ENCODE peak calls at places on chromosomes 13 and 19, in eight cellular contexts. L is Caco-2, A is nephron progenitor cell, W is choroid plexus epithelial cell, D is PC-3, O is fibroblast of pulmonary artery, T is ascending aorta, B is mammary epithelial cell. X is an unnamed sample.

GRCh38 chr13:97855570-97855970 is 97.9 kb upstream of the IPO5 start:
- DNase-seq in L (peak), A (peak), W (peak), D (peak), O (peak), T (no peak), B (peak), X (peak)

GRCh38 chr19:4456843-4457653 is 546 bp downstream of the UBXN6 start:
- DNase-seq in L (peak), A (peak), W (peak), D (no peak), O (peak), T (no peak), B (peak), X (peak)

GRCh38 chr13:51729853-51730553 is 74.0 kb downstream of the DHRS12 start:
- DNase-seq in L (no peak), A (no peak), W (peak), D (peak), O (peak), T (peak), B (peak), X (no peak)

GRCh38 chr13:97432917-97433726 is 847 bp upstream of the RAP2A start:
- DNase-seq in L (peak), A (peak), W (peak), D (peak), O (peak), T (peak), B (peak), X (peak)

GRCh38 chr13:93260591-93260990 is 34.0 kb downstream of the GPC6 start:
- DNase-seq in L (no peak), A (no peak), W (peak), D (peak), O (peak), T (no peak), B (no peak), X (no peak)

GRCh38 chr13:25292301-25292700 is 5.0 kb upstream of the MTMR6 start:
- DNase-seq in L (no peak), A (no peak), W (peak), D (peak), O (no peak), T (peak), B (peak), X (no peak)

GRCh38 chr13:39051157-39051556 is 12.9 kb downstream of the NHLRC3 start:
- DNase-seq in L (no peak), A (no peak), W (peak), D (peak), O (peak), T (no peak), B (peak), X (no peak)

GRCh38 chr19:47268028-47268427 is 6.7 kb upstream of the INAFM1 start:
- DNase-seq in L (no peak), A (no peak), W (no peak), D (no peak), O (no peak), T (no peak), B (no peak), X (no peak)

GRCh38 chr19:39813264-39813998 is 20.5 kb downstream of the DYRK1B start:
- DNase-seq in L (no peak), A (no peak), W (no peak), D (no peak), O (no peak), T (no peak), B (no peak), X (no peak)

GRCh38 chr13:24063281-24063851 is 97.2 kb upstream of the SPATA13 start:
- DNase-seq in L (no peak), A (no peak), W (peak), D (no peak), O (peak), T (no peak), B (no peak), X (no peak)

GRCh38 chr19:56837004-56837403 is 3.5 kb downstream of the PEG3 start:
- DNase-seq in L (no peak), A (no peak), W (no peak), D (peak), O (no peak), T (no peak), B (no peak), X (no peak)

GRCh38 chr13:111177081-111177711 is 62.1 kb downstream of the ARHGEF7 start:
- DNase-seq in L (no peak), A (no peak), W (peak), D (no peak), O (peak), T (peak), B (peak), X (no peak)

GRCh38 chr13:19782049-19782726 is 557 bp downstream of the PSPC1 start:
- DNase-seq in L (peak), A (peak), W (peak), D (peak), O (peak), T (peak), B (peak), X (peak)

GRCh38 chr19:33206261-33207039 is 12.3 kb downstream of the LRP3 start:
- DNase-seq in L (no peak), A (no peak), W (no peak), D (no peak), O (no peak), T (no peak), B (no peak), X (no peak)

GRCh38 chr13:98202026-98202425 is 25.0 kb upstream of the RNF113B start:
- DNase-seq in L (no peak), A (peak), W (no peak), D (no peak), O (no peak), T (no peak), B (no peak), X (peak)

GRCh38 chr13:20353973-20354372 is 121.9 kb upstream of the GJB6 start:
- DNase-seq in L (no peak), A (no peak), W (peak), D (peak), O (peak), T (no peak), B (peak), X (no peak)

GRCh38 chr19:31254611-31255010 is 94.6 kb downstream of the TSHZ3 start:
- DNase-seq in L (no peak), A (no peak), W (no peak), D (no peak), O (no peak), T (no peak), B (no peak), X (no peak)

GRCh38 chr13:99926014-99926731 is 45.4 kb downstream of the ZIC5 start:
- DNase-seq in L (no peak), A (peak), W (peak), D (peak), O (peak), T (no peak), B (no peak), X (no peak)

GRCh38 chr19:5789886-5790572 is 934 bp downstream of the DUS3L start:
- DNase-seq in L (no peak), A (no peak), W (no peak), D (no peak), O (no peak), T (no peak), B (peak), X (no peak)

GRCh38 chr19:47646924-47647323 is 38.0 kb downstream of the BICRA start:
- DNase-seq in L (no peak), A (no peak), W (no peak), D (no peak), O (no peak), T (no peak), B (no peak), X (no peak)

GRCh38 chr13:53411443-53411842 is 382.8 kb downstream of the OLFM4 start:
- DNase-seq in L (no peak), A (no peak), W (no peak), D (no peak), O (no peak), T (no peak), B (no peak), X (no peak)

GRCh38 chr19:48968179-48968661 is 3.1 kb downstream of the FTL start:
- DNase-seq in L (peak), A (no peak), W (peak), D (no peak), O (peak), T (no peak), B (no peak), X (no peak)

GRCh38 chr19:2631213-2631821 is 71.2 kb downstream of the GNG7 start:
- DNase-seq in L (no peak), A (no peak), W (peak), D (peak), O (peak), T (no peak), B (no peak), X (no peak)

GRCh38 chr13:58097831-58098230 is 466.3 kb downstream of the PCDH17 start:
- DNase-seq in L (no peak), A (no peak), W (peak), D (no peak), O (peak), T (no peak), B (no peak), X (no peak)

GRCh38 chr19:41688687-41689086 is 617 bp upstream of the CEACAM7 start:
- DNase-seq in L (no peak), A (no peak), W (no peak), D (no peak), O (no peak), T (no peak), B (no peak), X (no peak)

GRCh38 chr13:33560722-33561121 is 257.2 kb upstream of the RFC3 start:
- DNase-seq in L (no peak), A (no peak), W (no peak), D (no peak), O (peak), T (no peak), B (no peak), X (no peak)

GRCh38 chr13:92074658-92075057 is 676.2 kb downstream of the GPC5 start:
- DNase-seq in L (no peak), A (no peak), W (peak), D (peak), O (peak), T (no peak), B (no peak), X (no peak)
- TF ChIP-seq CTCF in L (peak), A (peak), W (peak), D (peak), O (peak), T (no peak), B (peak), X (peak)

GRCh38 chr19:45346449-45346848 is 5.9 kb downstream of the KLC3 start:
- DNase-seq in L (no peak), A (no peak), W (no peak), D (no peak), O (no peak), T (no peak), B (no peak), X (no peak)
- TF ChIP-seq CTCF in L (no peak), A (no peak), W (peak), D (no peak), O (no peak), T (no peak), B (no peak), X (no peak)

DNA sequence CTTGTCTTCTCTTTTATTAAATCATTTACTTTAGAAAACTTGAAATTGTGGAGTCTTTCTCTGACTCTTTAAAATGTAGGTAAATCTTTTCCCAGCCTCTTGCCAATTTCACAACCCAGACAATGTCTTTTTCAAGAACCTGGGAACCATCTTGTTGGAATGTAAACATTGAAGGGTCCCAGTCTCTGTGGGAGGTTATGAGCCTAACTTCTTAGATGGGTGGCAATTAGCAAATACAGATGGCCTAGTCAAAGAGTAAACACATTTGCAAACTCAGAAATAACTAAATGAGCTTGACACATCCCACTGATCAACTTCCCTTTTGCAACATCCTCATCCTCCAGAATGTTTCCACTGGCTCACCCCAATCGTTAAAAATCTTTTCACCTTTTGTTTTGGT is 721.0 kb downstream of the PCDH9 start:
- DNase-seq in L (no peak), A (no peak), W (no peak), D (no peak), O (no peak), T (no peak), B (no peak), X (no peak)
- TF ChIP-seq CTCF in L (no peak), A (no peak), W (no peak), D (no peak), O (no peak), T (no peak), B (no peak), X (no peak)

GRCh38 chr13:31161583-31162150 is at the start of gene HSPH1:
- DNase-seq in L (peak), A (peak), W (peak), D (peak), O (peak), T (peak), B (peak), X (peak)
- TF ChIP-seq CTCF in L (peak), A (no peak), W (peak), D (peak), O (no peak), T (no peak), B (no peak), X (peak)

DNA sequence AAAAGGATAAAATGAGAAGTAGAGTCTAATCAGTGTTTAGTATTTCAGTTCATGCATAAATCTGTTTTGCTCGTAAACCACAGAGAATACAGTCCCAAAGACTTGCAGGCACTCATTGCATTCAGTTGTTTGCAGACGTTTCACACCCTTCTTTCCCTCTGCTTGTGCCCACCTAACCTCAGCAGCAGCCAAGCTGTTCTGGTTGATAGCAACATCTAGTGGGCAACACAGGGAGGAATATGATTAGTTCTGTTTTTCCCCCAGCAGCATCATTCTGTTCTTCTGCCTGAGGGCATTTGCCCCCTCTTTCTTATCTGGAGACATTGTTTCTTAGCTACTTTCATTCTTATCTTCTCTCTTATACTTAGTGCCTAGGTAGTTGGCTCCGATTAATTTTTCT is 135.6 kb downstream of the PAN3 start:
- DNase-seq in L (no peak), A (no peak), W (peak), D (no peak), O (peak), T (no peak), B (no peak), X (no peak)
- TF ChIP-seq CTCF in L (no peak), A (no peak), W (peak), D (peak), O (no peak), T (no peak), B (no peak), X (no peak)

X was measured in neural crest cell.